ENCODE peak calls at places on chromosome 2, in nine cellular contexts. S, R, A, M, F, E, C, B and U are unnamed samples.

GRCh38 chr2:29700560-29700959 is 220.8 kb downstream of the ALK start:
- DNase-seq in B (no peak), S (no peak), E (no peak), M (peak; percentile 12), A (no peak), C (peak; percentile 74), R (no peak), F (no peak), U (no peak)

GRCh38 chr2:198966269-198966668 is 491.5 kb downstream of the SATB2 start:
- DNase-seq in B (no peak), F (no peak), R (no peak), E (no peak), M (no peak), A (no peak), C (no peak), S (no peak), U (no peak)

GRCh38 chr2:237434916-237435315 is 21.0 kb upstream of the COL6A3 start:
- DNase-seq in S (no peak), R (peak; percentile 49), E (no peak), B (no peak), C (no peak), M (peak; percentile 84), A (peak; percentile 70), F (no peak), U (no peak)

GRCh38 chr2:147663153-147663961 is 181.5 kb upstream of the ACVR2A start:
- DNase-seq in F (no peak), S (no peak), A (peak; percentile 56), R (no peak), E (no peak), C (no peak), B (no peak), M (peak; percentile 1), U (no peak)

GRCh38 chr2:86695053-86695691 is 24.9 kb upstream of the RMND5A start:
- DNase-seq in B (no peak), F (no peak), E (peak; percentile 92), S (no peak), M (peak; percentile 71), A (no peak), C (no peak), R (no peak), U (peak; percentile 52)

GRCh38 chr2:236631361-236632291 is 62.0 kb downstream of the ACKR3 start:
- DNase-seq in C (no peak), E (no peak), F (no peak), B (no peak), A (no peak), R (no peak), M (no peak), S (no peak), U (no peak)

GRCh38 chr2:35428548-35428947 is 927.0 kb upstream of the CRIM1 start:
- DNase-seq in C (no peak), F (peak; percentile 46), R (no peak), E (peak; percentile 58), B (no peak), M (peak; percentile 3), S (no peak), A (no peak), U (peak; percentile 61)

GRCh38 chr2:148789059-148789458 is 86.0 kb upstream of the KIF5C start:
- DNase-seq in S (no peak), M (no peak), R (no peak), F (no peak), C (no peak), A (no peak), E (no peak), B (no peak), U (no peak)

GRCh38 chr2:97781981-97782380 is 68.6 kb downstream of the ZAP70 start:
- DNase-seq in S (no peak), B (peak; percentile 49), A (no peak), R (no peak), E (no peak), M (no peak), C (no peak), F (no peak), U (peak; percentile 11)

GRCh38 chr2:37569986-37570688 is 101.3 kb downstream of the CDC42EP3 start:
- DNase-seq in M (peak; percentile 55), F (no peak), S (no peak), E (no peak), A (no peak), B (no peak), C (no peak), R (no peak), U (no peak)

GRCh38 chr2:200498316-200498715 is 11.6 kb downstream of the KCTD18 start:
- DNase-seq in F (no peak), C (no peak), M (no peak), B (no peak), R (no peak), E (no peak), S (no peak), A (no peak), U (no peak)

GRCh38 chr2:20669609-20670314 is 2.8 kb downstream of the GDF7 start:
- DNase-seq in B (no peak), R (no peak), F (no peak), A (no peak), M (no peak), C (no peak), E (no peak), S (no peak), U (no peak)